ENCODE peak calls at places on chromosomes 6 and 20, in seven cellular contexts. One of them, this sample, is unnamed.

GRCh38 chr20:63508072-63508768 is 9.3 kb upstream of the EEF1A2 start:
- DNase-seq in PC-3: no peak
- DNase-seq in GM23248: no peak
- DNase-seq in fibroblast of lung: no peak
- DNase-seq in GM23338: no peak
- DNase-seq in endothelial cell of umbilical vein: no peak
- DNase-seq in mesenchymal stem cell: no peak
- DNase-seq in this sample: no peak

GRCh38 chr6:12339808-12340487 is 49.8 kb downstream of the EDN1 start:
- DNase-seq in endothelial cell of umbilical vein: no peak
- DNase-seq in mesenchymal stem cell: no peak
- DNase-seq in fibroblast of lung: no peak
- DNase-seq in PC-3: no peak
- DNase-seq in GM23338: no peak
- DNase-seq in GM23248: no peak
- DNase-seq in this sample: no peak

GRCh38 chr6:35400901-35401311 is 51.2 kb upstream of the FANCE start:
- DNase-seq in endothelial cell of umbilical vein: no peak
- DNase-seq in mesenchymal stem cell: no peak
- DNase-seq in GM23338: no peak
- DNase-seq in fibroblast of lung: no peak
- DNase-seq in PC-3: peak; percentile 98
- DNase-seq in GM23248: peak; percentile 30
- DNase-seq in this sample: peak; percentile 100

GRCh38 chr20:61706562-61706961 is 359.1 kb downstream of the TAF4 start:
- DNase-seq in mesenchymal stem cell: no peak
- DNase-seq in PC-3: no peak
- DNase-seq in GM23248: no peak
- DNase-seq in endothelial cell of umbilical vein: no peak
- DNase-seq in fibroblast of lung: no peak
- DNase-seq in GM23338: no peak
- DNase-seq in this sample: no peak

GRCh38 chr6:129364037-129364436 is 345.9 kb downstream of the ARHGAP18 start:
- DNase-seq in endothelial cell of umbilical vein: no peak
- DNase-seq in fibroblast of lung: no peak
- DNase-seq in GM23338: no peak
- DNase-seq in GM23248: no peak
- DNase-seq in mesenchymal stem cell: no peak
- DNase-seq in PC-3: no peak
- DNase-seq in this sample: no peak

GRCh38 chr6:109892451-109893435 is 85.4 kb upstream of the GPR6 start:
- DNase-seq in fibroblast of lung: no peak
- DNase-seq in GM23338: peak; percentile 82
- DNase-seq in mesenchymal stem cell: no peak
- DNase-seq in PC-3: peak; percentile 92
- DNase-seq in GM23248: no peak
- DNase-seq in endothelial cell of umbilical vein: no peak
- DNase-seq in this sample: peak; percentile 79

GRCh38 chr6:100518588-100518987 is 53.9 kb upstream of the SIM1 start:
- DNase-seq in PC-3: no peak
- DNase-seq in mesenchymal stem cell: no peak
- DNase-seq in GM23248: no peak
- DNase-seq in fibroblast of lung: no peak
- DNase-seq in GM23338: no peak
- DNase-seq in endothelial cell of umbilical vein: no peak
- DNase-seq in this sample: no peak

GRCh38 chr6:149032599-149033405 is 284.7 kb upstream of the TAB2 start:
- DNase-seq in mesenchymal stem cell: peak; percentile 62
- DNase-seq in GM23338: no peak
- DNase-seq in fibroblast of lung: peak; percentile 86
- DNase-seq in endothelial cell of umbilical vein: no peak
- DNase-seq in GM23248: peak; percentile 93
- DNase-seq in PC-3: peak; percentile 71
- DNase-seq in this sample: peak; percentile 87

GRCh38 chr6:29964904-29965872 is 22.9 kb downstream of the HLA-A start:
- DNase-seq in endothelial cell of umbilical vein: peak; percentile 94
- DNase-seq in GM23338: peak; percentile 89
- DNase-seq in fibroblast of lung: peak; percentile 87
- DNase-seq in PC-3: peak; percentile 90
- DNase-seq in GM23248: peak; percentile 90
- DNase-seq in mesenchymal stem cell: peak; percentile 90
- DNase-seq in this sample: peak; percentile 84

GRCh38 chr20:6731951-6732580 is 35.4 kb upstream of the BMP2 start:
- DNase-seq in endothelial cell of umbilical vein: no peak
- DNase-seq in PC-3: no peak
- DNase-seq in GM23248: no peak
- DNase-seq in GM23338: no peak
- DNase-seq in mesenchymal stem cell: no peak
- DNase-seq in fibroblast of lung: peak; percentile 14
- DNase-seq in this sample: no peak

GRCh38 chr6:52371656-52372151 is 9.8 kb downstream of the PAQR8 start:
- DNase-seq in fibroblast of lung: peak; percentile 31
- DNase-seq in GM23338: no peak
- DNase-seq in GM23248: no peak
- DNase-seq in mesenchymal stem cell: no peak
- DNase-seq in PC-3: no peak
- DNase-seq in endothelial cell of umbilical vein: no peak
- DNase-seq in this sample: no peak

GRCh38 chr6:33860706-33861474 is 57.1 kb upstream of the MLN start:
- DNase-seq in PC-3: peak; percentile 9
- DNase-seq in GM23248: peak; percentile 75
- DNase-seq in mesenchymal stem cell: peak; percentile 14
- DNase-seq in GM23338: no peak
- DNase-seq in endothelial cell of umbilical vein: peak; percentile 30
- DNase-seq in fibroblast of lung: no peak
- DNase-seq in this sample: no peak

GRCh38 chr20:63121246-63121645 is 94.7 kb downstream of the YTHDF1 start:
- DNase-seq in GM23248: no peak
- DNase-seq in fibroblast of lung: no peak
- DNase-seq in PC-3: no peak
- DNase-seq in endothelial cell of umbilical vein: no peak
- DNase-seq in GM23338: no peak
- DNase-seq in mesenchymal stem cell: no peak
- DNase-seq in this sample: no peak

GRCh38 chr6:74598473-74599393 is 607.1 kb downstream of the COL12A1 start:
- DNase-seq in PC-3: peak; percentile 83
- DNase-seq in fibroblast of lung: no peak
- DNase-seq in GM23248: peak; percentile 46
- DNase-seq in endothelial cell of umbilical vein: peak; percentile 15
- DNase-seq in GM23338: no peak
- DNase-seq in mesenchymal stem cell: no peak
- DNase-seq in this sample: peak; percentile 76

GRCh38 chr20:45779011-45779915 is 12.4 kb downstream of the WFDC3 start:
- DNase-seq in endothelial cell of umbilical vein: peak; percentile 94
- DNase-seq in fibroblast of lung: peak; percentile 100
- DNase-seq in PC-3: peak; percentile 99
- DNase-seq in GM23338: no peak
- DNase-seq in GM23248: peak; percentile 98
- DNase-seq in mesenchymal stem cell: peak; percentile 98
- DNase-seq in this sample: peak; percentile 99

GRCh38 chr6:29705389-29706231 is 17.6 kb upstream of the HLA-F start:
- DNase-seq in GM23338: peak; percentile 87
- DNase-seq in GM23248: peak; percentile 72
- DNase-seq in PC-3: peak; percentile 78
- DNase-seq in endothelial cell of umbilical vein: peak; percentile 39
- DNase-seq in fibroblast of lung: peak; percentile 61
- DNase-seq in mesenchymal stem cell: peak; percentile 61
- DNase-seq in this sample: peak; percentile 32

GRCh38 chr20:12166053-12166717 is 248.5 kb downstream of the BTBD3 start:
- DNase-seq in PC-3: peak; percentile 83
- DNase-seq in GM23248: peak; percentile 57
- DNase-seq in fibroblast of lung: peak; percentile 96
- DNase-seq in GM23338: no peak
- DNase-seq in mesenchymal stem cell: peak; percentile 89
- DNase-seq in endothelial cell of umbilical vein: no peak
- DNase-seq in this sample: peak; percentile 95
- H3K4me2 ChIP-seq in PC-3: peak overlapping the region; percentile 33
- H3K4me2 ChIP-seq in GM23248: no peak overlapping the region
- H3K4me2 ChIP-seq in fibroblast of lung: no peak overlapping the region
- H3K4me2 ChIP-seq in GM23338: no peak overlapping the region
- H3K4me2 ChIP-seq in mesenchymal stem cell: no peak overlapping the region
- H3K4me2 ChIP-seq in endothelial cell of umbilical vein: no peak overlapping the region
- H3K4me2 ChIP-seq in this sample: peak overlapping the region; percentile 6

GRCh38 chr20:31709939-31710338 is 12.7 kb downstream of the BCL2L1 start:
- DNase-seq in endothelial cell of umbilical vein: no peak
- DNase-seq in PC-3: peak; percentile 2
- DNase-seq in fibroblast of lung: no peak
- DNase-seq in GM23338: no peak
- DNase-seq in GM23248: no peak
- DNase-seq in mesenchymal stem cell: no peak
- DNase-seq in this sample: no peak

GRCh38 chr20:31712564-31713311 is 9.9 kb downstream of the BCL2L1 start:
- DNase-seq in GM23338: peak; percentile 97
- DNase-seq in PC-3: peak; percentile 97
- DNase-seq in endothelial cell of umbilical vein: peak; percentile 91
- DNase-seq in fibroblast of lung: peak; percentile 79
- DNase-seq in GM23248: peak; percentile 72
- DNase-seq in mesenchymal stem cell: peak; percentile 76
- DNase-seq in this sample: peak; percentile 85

GRCh38 chr20:31712112-31712553 is 10.5 kb downstream of the BCL2L1 start:
- DNase-seq in GM23338: peak; percentile 26
- DNase-seq in endothelial cell of umbilical vein: no peak
- DNase-seq in GM23248: no peak
- DNase-seq in fibroblast of lung: no peak
- DNase-seq in mesenchymal stem cell: no peak
- DNase-seq in PC-3: peak; percentile 43
- DNase-seq in this sample: no peak

GRCh38 chr20:31710423-31711250 is 12.0 kb downstream of the BCL2L1 start:
- DNase-seq in PC-3: peak; percentile 47
- DNase-seq in GM23338: no peak
- DNase-seq in GM23248: no peak
- DNase-seq in mesenchymal stem cell: no peak
- DNase-seq in fibroblast of lung: no peak
- DNase-seq in endothelial cell of umbilical vein: no peak
- DNase-seq in this sample: peak; percentile 98

DNA sequence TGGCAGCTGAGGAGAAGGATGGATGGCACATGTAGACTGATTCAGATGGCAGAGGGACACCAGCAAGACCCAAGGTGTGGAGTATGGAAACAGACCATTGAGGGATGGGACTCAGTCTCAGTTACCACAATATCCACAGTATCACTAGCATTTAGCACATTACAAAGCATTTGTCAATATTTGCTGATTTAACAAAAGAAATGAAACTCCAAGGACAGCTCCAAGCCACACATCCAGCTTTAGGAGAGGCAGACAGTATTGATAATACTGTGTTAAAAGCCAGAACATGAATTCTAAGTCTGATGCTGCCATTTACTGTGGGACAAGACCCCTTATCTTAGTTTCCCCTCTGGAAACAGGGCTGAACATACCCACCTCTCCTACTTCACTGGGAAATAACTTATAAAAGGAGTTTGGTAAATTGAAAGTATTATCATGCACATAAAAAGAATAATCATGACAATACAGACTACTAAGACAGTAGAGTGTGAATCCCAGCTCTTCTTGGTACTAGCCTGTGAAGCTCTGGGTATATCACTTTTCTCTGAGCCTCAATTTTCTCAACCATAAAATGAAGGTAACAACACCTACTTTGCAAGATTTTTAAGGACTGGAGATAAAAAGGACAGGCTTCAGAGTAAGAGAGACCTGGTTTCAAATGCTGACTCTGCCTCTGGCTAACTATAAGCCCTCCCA is 11.1 kb downstream of the BCL2L1 start:
- DNase-seq in GM23248: no peak
- DNase-seq in endothelial cell of umbilical vein: no peak
- DNase-seq in fibroblast of lung: no peak
- DNase-seq in GM23338: no peak
- DNase-seq in PC-3: peak; percentile 20
- DNase-seq in mesenchymal stem cell: no peak
- DNase-seq in this sample: no peak
- H3K4me2 ChIP-seq in GM23248: peak overlapping the region; percentile 87
- H3K4me2 ChIP-seq in endothelial cell of umbilical vein: peak overlapping the region; percentile 69
- H3K4me2 ChIP-seq in fibroblast of lung: peak overlapping the region; percentile 82
- H3K4me2 ChIP-seq in GM23338: peak overlapping the region; percentile 44
- H3K4me2 ChIP-seq in PC-3: peak overlapping the region; percentile 87
- H3K4me2 ChIP-seq in mesenchymal stem cell: no peak overlapping the region
- H3K4me2 ChIP-seq in this sample: peak overlapping the region; percentile 79

DNA sequence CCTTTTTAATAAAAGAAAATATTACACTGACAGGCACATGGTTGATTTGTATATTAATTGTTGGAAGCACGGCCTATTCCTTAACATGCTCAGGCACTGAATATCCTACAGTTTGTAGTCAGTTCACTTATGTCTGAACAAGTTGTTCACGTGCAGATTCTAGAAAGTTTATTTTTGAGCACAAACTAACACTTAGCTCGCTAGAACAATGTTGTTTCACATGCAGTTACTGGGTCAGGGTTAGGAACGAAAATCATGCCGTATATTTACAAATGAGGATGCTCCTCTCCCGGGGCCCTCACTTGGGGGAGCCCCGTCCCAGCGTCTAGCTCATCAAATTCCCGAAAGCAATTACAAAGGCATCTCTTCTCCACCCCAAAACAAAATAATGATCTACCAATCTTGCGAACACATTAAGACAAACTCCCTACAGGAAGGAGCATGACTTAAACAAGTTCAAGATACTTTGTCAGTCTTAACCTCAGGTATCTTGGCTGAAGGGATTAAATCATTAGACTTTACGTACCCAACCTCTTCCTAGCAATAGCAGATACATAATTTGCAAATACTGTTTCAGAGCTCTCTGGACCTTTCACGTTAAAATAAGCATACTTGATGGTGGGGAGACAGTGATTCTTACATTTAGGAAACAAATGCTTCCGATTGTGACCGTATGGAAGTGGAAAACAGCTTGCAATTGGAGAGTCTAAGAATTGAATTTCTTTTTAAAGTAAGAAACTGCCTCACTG is 1.5 kb downstream of the MAP7 start:
- DNase-seq in fibroblast of lung: no peak
- DNase-seq in GM23248: no peak
- DNase-seq in endothelial cell of umbilical vein: no peak
- DNase-seq in mesenchymal stem cell: no peak
- DNase-seq in GM23338: no peak
- DNase-seq in PC-3: no peak
- DNase-seq in this sample: peak; percentile 23
- H3K4me2 ChIP-seq in fibroblast of lung: no peak overlapping the region
- H3K4me2 ChIP-seq in GM23248: no peak overlapping the region
- H3K4me2 ChIP-seq in endothelial cell of umbilical vein: no peak overlapping the region
- H3K4me2 ChIP-seq in mesenchymal stem cell: no peak overlapping the region
- H3K4me2 ChIP-seq in GM23338: peak overlapping the region; percentile 95
- H3K4me2 ChIP-seq in PC-3: peak overlapping the region; percentile 96
- H3K4me2 ChIP-seq in this sample: peak overlapping the region; percentile 79

GRCh38 chr6:121617388-121617787 is 181.9 kb downstream of the GJA1 start:
- DNase-seq in GM23338: no peak
- DNase-seq in endothelial cell of umbilical vein: no peak
- DNase-seq in PC-3: no peak
- DNase-seq in GM23248: no peak
- DNase-seq in fibroblast of lung: no peak
- DNase-seq in mesenchymal stem cell: no peak
- DNase-seq in this sample: no peak

GRCh38 chr6:121615493-121615892 is 180.0 kb downstream of the GJA1 start:
- DNase-seq in endothelial cell of umbilical vein: peak; percentile 21
- DNase-seq in fibroblast of lung: no peak
- DNase-seq in PC-3: peak; percentile 17
- DNase-seq in mesenchymal stem cell: no peak
- DNase-seq in GM23338: peak; percentile 42
- DNase-seq in GM23248: no peak
- DNase-seq in this sample: no peak

GRCh38 chr6:121619013-121619412 is 183.6 kb downstream of the GJA1 start:
- DNase-seq in mesenchymal stem cell: no peak
- DNase-seq in fibroblast of lung: no peak
- DNase-seq in GM23248: no peak
- DNase-seq in PC-3: no peak
- DNase-seq in endothelial cell of umbilical vein: no peak
- DNase-seq in GM23338: peak; percentile 93
- DNase-seq in this sample: no peak

GRCh38 chr6:121616411-121616810 is 181.0 kb downstream of the GJA1 start:
- DNase-seq in GM23248: no peak
- DNase-seq in GM23338: no peak
- DNase-seq in PC-3: no peak
- DNase-seq in fibroblast of lung: no peak
- DNase-seq in endothelial cell of umbilical vein: no peak
- DNase-seq in mesenchymal stem cell: no peak
- DNase-seq in this sample: peak; percentile 66

GRCh38 chr6:121620002-121620740 is 184.7 kb downstream of the GJA1 start:
- DNase-seq in GM23248: no peak
- DNase-seq in endothelial cell of umbilical vein: no peak
- DNase-seq in PC-3: no peak
- DNase-seq in GM23338: peak; percentile 76
- DNase-seq in mesenchymal stem cell: no peak
- DNase-seq in fibroblast of lung: no peak
- DNase-seq in this sample: no peak
- H3K4me2 ChIP-seq in GM23248: no peak overlapping the region
- H3K4me2 ChIP-seq in endothelial cell of umbilical vein: no peak overlapping the region
- H3K4me2 ChIP-seq in PC-3: no peak overlapping the region
- H3K4me2 ChIP-seq in GM23338: peak overlapping the region; percentile 38
- H3K4me2 ChIP-seq in mesenchymal stem cell: no peak overlapping the region
- H3K4me2 ChIP-seq in fibroblast of lung: no peak overlapping the region
- H3K4me2 ChIP-seq in this sample: no peak overlapping the region